ENCODE peak calls at places on chromosomes 3 and 15, in six cellular contexts. I is progenitor cell of endocrine pancreas, Q is D341Med, N is WTC11, T is neural progenitor cell, B is amniotic epithelial cell. F is an unnamed sample.
A peak's percentile ranks its signal among the peaks of the same experiment; 100 is the strongest.

GRCh38 chr15:47961401-47962090 is 159.2 kb upstream of the SLC24A5 start:
- DNase-seq in I (no peak), Q (no peak), B (no peak), T (no peak), N (no peak), F (no peak)

GRCh38 chr3:43073116-43073835 is 32.6 kb downstream of the POMGNT2 start:
- DNase-seq in Q (no peak), I (no peak), N (no peak), B (no peak), T (no peak), F (no peak)

GRCh38 chr15:78761020-78761419 is 50.2 kb downstream of the ADAMTS7 start:
- DNase-seq in B (no peak), I (no peak), N (peak; percentile 6), T (no peak), Q (no peak), F (no peak)

GRCh38 chr15:98547741-98548166 is 100.6 kb upstream of the IGF1R start:
- DNase-seq in B (no peak), Q (no peak), T (peak; percentile 44), N (peak; percentile 42), I (no peak), F (peak; percentile 5)

GRCh38 chr15:84883916-84884781 is at the start of gene SLC28A1:
- DNase-seq in T (no peak), B (no peak), Q (no peak), N (no peak), I (no peak), F (no peak)

GRCh38 chr15:79724312-79724711 is 172.5 kb downstream of the MTHFS start:
- DNase-seq in I (no peak), T (no peak), N (no peak), Q (no peak), B (peak; percentile 7), F (no peak)

GRCh38 chr3:71647751-71648150 is 64.2 kb upstream of the FOXP1 start:
- DNase-seq in Q (no peak), N (no peak), T (no peak), I (no peak), B (no peak), F (no peak)

GRCh38 chr15:75928680-75929608 is 25.3 kb downstream of the FBXO22 start:
- DNase-seq in T (peak; percentile 71), B (peak; percentile 60), I (no peak), Q (peak; percentile 48), N (peak; percentile 66), F (no peak)

GRCh38 chr15:40873625-40874561 is at the start of gene RHOV:
- DNase-seq in Q (peak; percentile 92), T (peak; percentile 86), N (peak; percentile 89), B (no peak), I (peak; percentile 73), F (peak; percentile 48)

GRCh38 chr3:81425198-81425868 is 336.1 kb downstream of the GBE1 start:
- DNase-seq in T (no peak), B (peak; percentile 6), Q (no peak), I (no peak), N (no peak), F (no peak)

GRCh38 chr3:23217872-23218554 is 14.9 kb downstream of the UBE2E2 start:
- DNase-seq in N (no peak), B (no peak), T (no peak), I (no peak), Q (no peak), F (no peak)

GRCh38 chr3:52983336-52983807 is 62.5 kb downstream of the SFMBT1 start:
- DNase-seq in Q (no peak), T (no peak), B (no peak), I (no peak), N (no peak), F (peak; percentile 76)

GRCh38 chr3:15794303-15794771 is 3.4 kb downstream of the ANKRD28 start:
- DNase-seq in T (no peak), N (no peak), Q (no peak), I (no peak), B (peak; percentile 84), F (no peak)

GRCh38 chr3:187827723-187828122 is 82.5 kb upstream of the BCL6 start:
- DNase-seq in N (no peak), I (no peak), T (no peak), Q (no peak), B (no peak), F (no peak)

GRCh38 chr3:126394179-126394976 is at the start of gene CFAP100:
- DNase-seq in T (peak; percentile 95), N (peak; percentile 80), Q (no peak), I (peak; percentile 34), B (peak; percentile 47), F (no peak)

GRCh38 chr3:107740992-107741896 is 218.5 kb downstream of the BBX start:
- DNase-seq in N (no peak), I (no peak), T (no peak), Q (no peak), B (peak; percentile 32), F (no peak)

GRCh38 chr3:148379763-148380162 is 317.9 kb upstream of the AGTR1 start:
- DNase-seq in B (peak; percentile 70), Q (peak; percentile 30), N (no peak), I (no peak), T (peak; percentile 74), F (no peak)

GRCh38 chr15:79282371-79283251 is at the start of gene ANKRD34C:
- DNase-seq in I (no peak), T (peak; percentile 59), B (no peak), N (peak; percentile 46), Q (peak; percentile 57), F (no peak)

GRCh38 chr15:31374986-31375385 is 48.4 kb downstream of the KLF13 start:
- DNase-seq in I (no peak), B (no peak), Q (no peak), T (no peak), N (no peak), F (no peak)

GRCh38 chr3:33777996-33778395 is 20.4 kb upstream of the PDCD6IP start:
- DNase-seq in T (no peak), B (no peak), I (no peak), N (no peak), Q (no peak), F (no peak)

GRCh38 chr15:76139368-76140068 is 79.7 kb downstream of the TMEM266 start:
- DNase-seq in I (peak; percentile 63), B (peak; percentile 56), N (peak; percentile 90), T (peak; percentile 85), Q (peak; percentile 86), F (peak; percentile 65)

GRCh38 chr15:100248236-100248635 is 93.5 kb downstream of the ADAMTS17 start:
- DNase-seq in B (no peak), T (no peak), I (no peak), Q (no peak), N (no peak), F (no peak)

GRCh38 chr3:171192176-171192854 is 165.8 kb upstream of the SLC2A2 start:
- DNase-seq in I (no peak), B (peak; percentile 96), N (no peak), Q (no peak), T (no peak), F (no peak)

GRCh38 chr3:13087320-13087985 is 14.2 kb upstream of the IQSEC1 start:
- DNase-seq in N (no peak), I (no peak), B (no peak), Q (no peak), T (no peak), F (no peak)

GRCh38 chr15:62464705-62465104 is 299.6 kb upstream of the C2CD4B start:
- DNase-seq in T (no peak), I (no peak), B (peak; percentile 52), N (no peak), Q (no peak), F (no peak)

GRCh38 chr15:95259965-95260364 is 1028.6 kb downstream of the MCTP2 start:
- DNase-seq in N (no peak), I (no peak), Q (no peak), B (peak; percentile 54), T (peak; percentile 13), F (no peak)

GRCh38 chr15:55909036-55909811 is 84.2 kb downstream of the NEDD4 start:
- DNase-seq in B (peak; percentile 64), Q (no peak), I (no peak), T (no peak), N (no peak), F (no peak)

GRCh38 chr3:59339818-59340217 is 290.0 kb upstream of the CFAP20DC start:
- DNase-seq in B (no peak), N (no peak), Q (no peak), T (no peak), I (no peak), F (no peak)

GRCh38 chr3:51385621-51386091 is 565 bp downstream of the MANF start:
- DNase-seq in N (no peak), B (no peak), T (no peak), I (no peak), Q (peak; percentile 42), F (no peak)

GRCh38 chr3:172021165-172021564 is 18.2 kb upstream of the FNDC3B start:
- DNase-seq in I (no peak), Q (no peak), B (no peak), T (no peak), N (no peak), F (no peak)

GRCh38 chr15:40081691-40082194 is 26.9 kb downstream of the BMF start:
- DNase-seq in T (peak; percentile 94), I (peak; percentile 55), N (peak; percentile 64), B (peak; percentile 75), Q (no peak), F (no peak)

GRCh38 chr3:183775781-183776180 is 49.6 kb downstream of the MAP6D1 start:
- DNase-seq in T (no peak), B (peak; percentile 39), Q (no peak), N (no peak), I (no peak), F (no peak)

GRCh38 chr15:81221449-81221848 is 24.8 kb downstream of the IL16 start:
- DNase-seq in N (no peak), Q (no peak), I (no peak), B (no peak), T (no peak), F (no peak)

GRCh38 chr15:36908991-36909390 is 191.4 kb downstream of the MEIS2 start:
- DNase-seq in N (no peak), Q (no peak), I (no peak), T (no peak), B (no peak), F (no peak)

GRCh38 chr3:908839-909238 is 184.0 kb upstream of the CNTN6 start:
- DNase-seq in N (no peak), B (peak; percentile 2), Q (peak; percentile 50), T (peak; percentile 43), I (no peak), F (no peak)

GRCh38 chr3:189588061-189588817 is 43.0 kb upstream of the TP63 start:
- DNase-seq in I (no peak), Q (no peak), B (peak; percentile 85), T (no peak), N (no peak), F (no peak)

GRCh38 chr3:63661242-63661641 is 8.8 kb downstream of the SNTN start:
- DNase-seq in B (peak; percentile 11), I (no peak), Q (no peak), N (no peak), T (no peak), F (no peak)

F was measured in stimulated activated naive B cell treated with anti-CD40 and anti-IgM and Interleukin-4, amounts not matched to agents 10 μg/mL and 1 μg/mL and 100 μg/mL, for 72 hours.